ENCODE peak calls at places on chromosomes 3 and 15, in four cellular contexts. O is WTC11, Q is K562, D is SK-N-SH. C is an unnamed sample.

GRCh38 chr3:57082481-57082880 is 22.0 kb downstream of the SPATA12 start:
- DNase-seq in Q (no peak), D (no peak), O (no peak), C (no peak)

GRCh38 chr15:36502509-36502908 is 76.9 kb upstream of the CDIN1 start:
- DNase-seq in D (no peak), O (no peak), Q (no peak), C (no peak)

GRCh38 chr15:45867281-45867680 is 232.5 kb downstream of the SQOR start:
- DNase-seq in O (no peak), D (no peak), Q (no peak), C (no peak)

GRCh38 chr3:48655586-48655985 is 7.1 kb downstream of the CELSR3 start:
- DNase-seq in Q (no peak), D (no peak), O (no peak), C (no peak)

GRCh38 chr3:128726691-128727031 is 678 bp downstream of the RAB7A start:
- DNase-seq in D (no peak), Q (no peak), O (peak), C (no peak)

GRCh38 chr15:74995779-74996765 is 709 bp downstream of the SCAMP5 start:
- DNase-seq in D (peak), Q (no peak), O (peak), C (no peak)

GRCh38 chr15:35728176-35728938 is 182.4 kb upstream of the DPH6 start:
- DNase-seq in Q (no peak), D (peak), O (no peak), C (no peak)

GRCh38 chr15:42285042-42285441 is 11.8 kb upstream of the TMEM87A start:
- DNase-seq in Q (no peak), O (no peak), D (no peak), C (no peak)

GRCh38 chr3:37197810-37198371 is 23.5 kb upstream of the LRRFIP2 start:
- DNase-seq in D (no peak), Q (no peak), O (no peak), C (no peak)

GRCh38 chr15:41940441-41940857 is 31.9 kb downstream of the EHD4 start:
- DNase-seq in Q (no peak), D (no peak), O (no peak), C (no peak)

GRCh38 chr3:56573501-56573900 is 16.5 kb downstream of the CCDC66 start:
- DNase-seq in O (no peak), D (no peak), Q (no peak), C (no peak)

GRCh38 chr15:57150066-57150865 is 226.0 kb upstream of the CGNL1 start:
- DNase-seq in O (no peak), D (no peak), Q (no peak), C (no peak)

GRCh38 chr3:105473521-105474223 is 107.0 kb downstream of the ALCAM start:
- DNase-seq in Q (no peak), O (no peak), D (no peak), C (no peak)

GRCh38 chr3:87207500-87207899 is 19.6 kb upstream of the CHMP2B start:
- DNase-seq in O (no peak), D (no peak), Q (no peak), C (no peak)

GRCh38 chr3:46393554-46394434 is 13.1 kb downstream of the CCR5AS start:
- DNase-seq in Q (peak), O (peak), D (no peak), C (no peak)

GRCh38 chr15:27238209-27238608 is 267.2 kb downstream of the GABRG3 start:
- DNase-seq in D (no peak), Q (no peak), O (peak), C (no peak)

GRCh38 chr3:127915115-127915936 is at the start of gene KBTBD12:
- DNase-seq in D (no peak), Q (no peak), O (peak), C (no peak)

GRCh38 chr15:25850154-25851111 is 12.7 kb downstream of the ATP10A start:
- DNase-seq in Q (peak), D (peak), O (peak), C (peak)

GRCh38 chr3:114660124-114660523 is 366.3 kb downstream of the TIGIT start:
- DNase-seq in O (no peak), Q (no peak), D (no peak), C (no peak)

GRCh38 chr15:66939451-66940023 is 125.9 kb upstream of the SMAD3 start:
- DNase-seq in O (peak), Q (no peak), D (no peak), C (no peak)

GRCh38 chr3:56467108-56467507 is 1.2 kb downstream of the ERC2 start:
- DNase-seq in Q (peak), O (peak), D (peak), C (no peak)

GRCh38 chr3:77149382-77149781 is 109.5 kb downstream of the ROBO2 start:
- DNase-seq in Q (no peak), D (no peak), O (no peak), C (no peak)

GRCh38 chr3:150725548-150725947 is 21.8 kb upstream of the ERICH6 start:
- DNase-seq in O (no peak), D (no peak), Q (no peak), C (no peak)

GRCh38 chr15:62594017-62594416 is 428.9 kb upstream of the C2CD4B start:
- DNase-seq in O (no peak), D (no peak), Q (no peak), C (no peak)
- TF ChIP-seq USF1 in O (no peak), D (no peak), Q (no peak), C (no peak)

DNA sequence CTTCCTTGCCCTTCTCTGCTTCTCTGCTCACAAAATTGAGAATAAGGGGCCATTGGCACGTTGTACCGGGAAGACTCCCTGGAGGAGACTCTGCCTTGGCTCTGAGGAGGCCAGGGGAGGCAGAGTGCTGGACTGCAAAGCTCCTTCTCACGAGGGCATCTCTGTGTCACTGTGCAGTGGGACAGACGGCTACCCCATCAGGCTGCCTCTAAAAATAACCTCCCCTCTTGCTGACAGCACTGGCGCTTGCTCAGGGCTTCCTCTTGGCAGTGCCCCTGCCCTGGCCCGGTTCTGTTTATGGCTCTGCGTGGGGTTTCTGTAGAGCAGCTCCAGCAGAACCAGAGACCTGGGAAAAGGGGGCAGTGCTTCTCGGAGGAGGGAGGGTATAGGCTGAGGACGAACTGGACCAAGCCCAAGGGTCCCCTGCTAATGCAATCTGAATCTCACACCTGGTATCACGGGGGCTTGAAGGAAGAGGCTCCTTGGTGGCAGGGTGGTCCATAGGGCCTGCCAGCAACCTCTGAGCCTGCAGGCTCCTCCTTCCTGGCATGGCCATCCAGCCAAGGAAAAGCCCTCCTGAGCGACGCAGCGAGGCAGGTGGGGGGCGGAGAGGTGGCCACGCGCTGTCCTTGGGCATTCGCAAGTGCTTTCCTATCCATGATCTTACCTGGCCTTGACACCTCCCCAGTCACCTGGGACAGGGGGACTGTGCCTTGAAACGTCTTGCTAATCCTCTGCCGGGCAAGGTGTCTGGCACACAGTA is 63.3 kb upstream of the TLE3 start:
- DNase-seq in D (no peak), Q (no peak), O (no peak), C (no peak)
- TF ChIP-seq USF1 in D (no peak), Q (no peak), O (no peak), C (no peak)

GRCh38 chr15:59746777-59747176 is 57.7 kb upstream of the BNIP2 start:
- DNase-seq in Q (no peak), D (no peak), O (no peak), C (no peak)

DNA sequence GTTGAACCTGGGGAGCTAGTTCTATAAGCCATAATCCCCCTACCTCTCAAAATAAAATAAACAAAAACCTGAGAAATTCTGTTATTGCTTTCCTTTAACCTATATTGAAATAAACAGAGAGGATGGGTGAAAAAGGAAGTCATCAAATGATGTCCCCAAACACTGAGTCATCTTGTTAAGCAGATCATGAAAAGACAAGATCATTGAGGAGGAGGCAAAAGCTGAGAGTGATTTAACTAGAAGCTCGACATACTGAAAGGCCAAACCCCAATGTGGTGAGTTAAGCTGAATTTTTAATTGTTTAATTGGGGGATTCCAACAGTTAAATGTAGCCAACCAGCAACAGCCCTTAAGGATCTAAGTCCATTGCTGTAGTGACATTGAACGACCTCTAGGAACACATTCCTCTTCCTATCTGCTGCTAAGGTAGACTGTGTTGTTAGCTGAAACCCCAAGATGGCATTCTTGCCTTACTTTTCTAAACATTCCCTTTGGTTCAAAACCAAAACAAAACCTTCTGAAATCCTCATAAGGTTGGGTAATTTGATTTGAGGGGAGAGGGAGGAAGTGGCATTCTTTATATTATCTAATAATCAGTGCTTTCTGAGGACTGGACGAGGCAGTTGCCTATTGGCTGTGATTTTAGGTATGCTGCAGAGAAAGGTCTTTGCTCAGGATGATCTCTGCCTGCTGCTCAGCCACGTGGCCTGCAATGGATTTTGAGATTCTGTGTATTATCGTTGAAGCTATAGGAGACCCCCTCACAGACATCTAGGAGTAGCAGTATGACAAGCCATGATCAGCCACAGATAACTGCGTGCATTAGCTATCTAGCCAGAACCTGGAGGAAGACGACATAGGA is 62.7 kb upstream of the BNIP2 start:
- DNase-seq in Q (peak), D (no peak), O (no peak), C (no peak)
- TF ChIP-seq USF1 in Q (no peak), D (no peak), O (no peak), C (no peak)

GRCh38 chr3:43999920-44000319 is 241.8 kb upstream of the TOPAZ1 start:
- DNase-seq in Q (no peak), D (no peak), O (no peak), C (no peak)

GRCh38 chr3:44000586-44000985 is 241.1 kb upstream of the TOPAZ1 start:
- DNase-seq in O (no peak), D (no peak), Q (no peak), C (no peak)

GRCh38 chr3:43998841-43999805 is 242.6 kb upstream of the TOPAZ1 start:
- DNase-seq in O (peak), D (peak), Q (no peak), C (no peak)

GRCh38 chr3:43998374-43998840 is 243.3 kb upstream of the TOPAZ1 start:
- DNase-seq in Q (no peak), O (peak), D (no peak), C (no peak)

DNA sequence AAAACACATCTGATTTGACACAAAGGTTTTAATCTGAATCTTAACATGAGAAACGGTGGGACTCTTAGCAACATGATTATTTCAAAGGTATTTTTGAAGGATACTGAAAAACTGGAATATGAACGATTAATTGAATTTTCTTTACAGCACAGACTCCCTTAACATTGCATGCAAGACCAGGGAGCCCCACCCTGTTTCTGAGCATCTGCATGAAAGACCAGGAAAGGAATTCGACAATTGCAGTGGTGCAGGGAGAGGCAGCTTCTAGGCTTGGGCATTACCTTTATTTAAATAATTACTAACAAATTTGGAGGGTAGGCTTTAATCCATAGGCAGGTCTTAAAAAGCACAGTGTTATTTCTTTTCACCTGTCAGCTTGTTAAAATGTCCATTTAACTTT is 240.6 kb upstream of the TOPAZ1 start:
- DNase-seq in D (no peak), Q (no peak), O (no peak), C (no peak)
- TF ChIP-seq USF1 in D (no peak), Q (no peak), O (no peak), C (no peak)

DNA sequence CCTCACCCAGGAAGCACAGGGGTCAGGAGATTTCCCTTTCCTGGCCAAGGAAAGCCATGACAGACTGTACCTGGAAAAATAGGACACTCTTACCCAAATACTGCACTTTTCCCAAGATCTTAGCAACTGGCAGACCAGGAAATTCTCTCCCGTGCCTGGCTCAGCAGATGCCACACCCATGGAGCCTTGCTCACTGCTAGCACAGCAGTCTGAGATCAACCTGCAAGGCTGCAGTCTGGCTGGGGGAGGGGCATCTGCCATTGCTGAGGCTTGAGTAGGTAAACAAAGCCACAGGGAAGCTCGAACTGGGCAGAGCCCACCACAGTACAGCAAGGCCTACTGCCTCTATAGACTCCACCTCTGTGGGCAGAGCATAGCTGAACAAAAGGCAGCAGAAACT is 567.3 kb upstream of the LMCD1 start:
- DNase-seq in O (no peak), Q (no peak), D (no peak), C (no peak)
- TF ChIP-seq USF1 in O (no peak), Q (no peak), D (no peak), C (no peak)